ENCODE peak calls at places on chromosomes 11 and 22, in five cellular contexts. C is spleen, N is H1, P is prostate gland, S is A549. K is an unnamed sample.
A peak's percentile ranks its signal among the peaks of the same experiment; 100 is the strongest.

GRCh38 chr11:70078796-70079616 is 889 bp downstream of the ANO1 start:
- DNase-seq in S (no peak), P (no peak), C (peak; percentile 62), N (no peak), K (no peak)

GRCh38 chr11:1953489-1954284 is 6.6 kb downstream of the MRPL23 start:
- DNase-seq in P (peak; percentile 3), N (no peak), C (peak; percentile 77), S (no peak), K (no peak)

GRCh38 chr11:4704790-4705334 is 278 bp downstream of the MMP26 start:
- DNase-seq in N (no peak), C (no peak), P (no peak), S (no peak), K (no peak)

GRCh38 chr22:19470010-19470409 is 9.0 kb downstream of the UFD1 start:
- DNase-seq in N (no peak), P (no peak), S (no peak), C (no peak), K (no peak)

GRCh38 chr11:1858154-1858553 is 5.3 kb downstream of the LSP1 start:
- DNase-seq in P (no peak), C (peak; percentile 81), N (no peak), S (no peak), K (no peak)

GRCh38 chr11:57237204-57237681 is at the start of gene APLNR:
- DNase-seq in C (no peak), P (no peak), S (no peak), N (no peak), K (no peak)

GRCh38 chr22:50473088-50473487 is 1.7 kb downstream of the SBF1 start:
- DNase-seq in N (no peak), P (no peak), C (peak; percentile 79), S (peak; percentile 41), K (peak; percentile 42)

GRCh38 chr11:8219257-8220021 is 44.2 kb downstream of the LMO1 start:
- DNase-seq in C (no peak), P (no peak), N (no peak), S (peak; percentile 70), K (peak; percentile 66)

GRCh38 chr11:114166897-114167323 is 107.4 kb downstream of the ZBTB16 start:
- DNase-seq in N (no peak), S (no peak), P (peak; percentile 77), C (no peak), K (peak; percentile 55)

GRCh38 chr11:35619030-35619753 is 932 bp downstream of the FJX1 start:
- DNase-seq in P (no peak), C (peak; percentile 74), N (no peak), S (peak; percentile 77), K (peak; percentile 45)

GRCh38 chr22:42151924-42152635 is 21.5 kb upstream of the CYP2D6 start:
- DNase-seq in C (no peak), P (no peak), N (no peak), S (no peak), K (no peak)

GRCh38 chr11:26993965-26994446 is at the start of gene FIBIN:
- DNase-seq in P (no peak), N (no peak), S (no peak), C (peak; percentile 72), K (peak; percentile 15)

GRCh38 chr11:113505046-113505445 is 29.8 kb upstream of the DRD2 start:
- DNase-seq in S (no peak), N (no peak), P (no peak), C (no peak), K (no peak)

GRCh38 chr22:50303848-50304527 is 3.5 kb downstream of the PLXNB2 start:
- DNase-seq in N (no peak), C (no peak), S (peak; percentile 58), P (peak; percentile 52), K (peak; percentile 54)

GRCh38 chr11:33449798-33450197 is 192.6 kb downstream of the HIPK3 start:
- DNase-seq in S (peak; percentile 55), C (no peak), N (no peak), P (no peak), K (no peak)

GRCh38 chr11:88849368-88849767 is 216.4 kb downstream of the GRM5 start:
- DNase-seq in N (no peak), P (no peak), C (no peak), S (no peak), K (no peak)

GRCh38 chr11:62976109-62976508 is 8.7 kb downstream of the SLC22A6 start:
- DNase-seq in N (no peak), C (no peak), S (peak; percentile 22), P (no peak), K (no peak)

GRCh38 chr11:132610216-132610615 is 922.1 kb downstream of the OPCML start:
- DNase-seq in C (no peak), N (no peak), P (no peak), S (no peak), K (no peak)

GRCh38 chr11:33454264-33454663 is 197.1 kb downstream of the HIPK3 start:
- DNase-seq in P (no peak), C (no peak), N (no peak), S (no peak), K (no peak)

GRCh38 chr11:57647960-57648776 is 1.5 kb downstream of the YPEL4 start:
- DNase-seq in S (no peak), C (no peak), P (no peak), N (no peak), K (no peak)

GRCh38 chr11:34160791-34161190 is 55.4 kb downstream of the NAT10 start:
- DNase-seq in S (no peak), N (no peak), C (no peak), P (no peak), K (no peak)

GRCh38 chr11:115548878-115549528 is 44.8 kb upstream of the CADM1 start:
- DNase-seq in C (no peak), N (peak; percentile 79), S (peak; percentile 62), P (no peak), K (peak; percentile 65)

GRCh38 chr11:32395127-32395526 is 40.2 kb downstream of the WT1 start:
- DNase-seq in P (no peak), N (no peak), S (no peak), C (no peak), K (no peak)

GRCh38 chr11:132125855-132126841 is 755.7 kb downstream of the NTM start:
- DNase-seq in N (no peak), C (no peak), S (no peak), P (no peak), K (no peak)

GRCh38 chr22:21755855-21756284 is 20.3 kb upstream of the YPEL1 start:
- DNase-seq in C (no peak), N (no peak), P (no peak), S (no peak), K (no peak)

GRCh38 chr11:118161786-118162185 is 9.2 kb upstream of the SCN4B start:
- DNase-seq in P (no peak), C (no peak), N (no peak), S (no peak), K (no peak)

GRCh38 chr11:83441596-83441995 is 155.4 kb upstream of the CCDC90B start:
- DNase-seq in C (no peak), N (no peak), S (no peak), P (no peak), K (no peak)

DNA sequence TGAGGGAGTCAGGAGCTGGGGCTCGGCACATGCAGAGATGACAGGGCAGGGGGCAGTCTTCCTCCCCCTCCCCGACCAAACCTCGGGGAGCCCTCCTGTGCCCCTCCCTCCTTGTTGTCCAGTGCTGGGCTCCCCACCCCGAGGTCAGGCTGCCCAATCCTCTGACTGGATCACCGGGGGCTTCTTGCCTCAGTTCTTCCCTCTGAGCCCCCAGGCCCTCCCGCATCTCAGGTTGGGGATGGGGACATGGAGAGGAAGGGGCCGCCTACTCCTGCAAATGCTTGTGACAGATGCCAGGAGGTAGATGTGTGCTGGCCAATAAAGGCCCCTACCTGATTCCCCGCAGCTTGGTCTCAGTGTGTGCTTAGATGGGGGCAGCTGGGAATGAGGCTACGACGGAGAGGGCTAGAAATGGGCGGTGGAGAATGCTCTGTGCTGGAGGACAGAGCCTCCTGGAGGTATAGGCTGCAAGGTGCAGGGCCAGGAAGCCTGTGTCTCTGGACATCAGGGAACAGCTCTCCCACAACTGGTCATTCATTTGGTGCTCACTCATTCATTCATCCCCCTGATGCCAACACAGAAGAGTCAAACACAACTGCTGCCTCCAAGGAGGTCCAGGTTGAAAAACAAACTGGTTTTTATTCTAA is 8.4 kb downstream of the RHBDD3 start:
- DNase-seq in N (no peak), S (peak; percentile 29), C (no peak), P (no peak), K (no peak)
- TF ChIP-seq CTCF in N (peak; percentile 67), S (no peak), C (no peak), P (no peak), K (no peak)

DNA sequence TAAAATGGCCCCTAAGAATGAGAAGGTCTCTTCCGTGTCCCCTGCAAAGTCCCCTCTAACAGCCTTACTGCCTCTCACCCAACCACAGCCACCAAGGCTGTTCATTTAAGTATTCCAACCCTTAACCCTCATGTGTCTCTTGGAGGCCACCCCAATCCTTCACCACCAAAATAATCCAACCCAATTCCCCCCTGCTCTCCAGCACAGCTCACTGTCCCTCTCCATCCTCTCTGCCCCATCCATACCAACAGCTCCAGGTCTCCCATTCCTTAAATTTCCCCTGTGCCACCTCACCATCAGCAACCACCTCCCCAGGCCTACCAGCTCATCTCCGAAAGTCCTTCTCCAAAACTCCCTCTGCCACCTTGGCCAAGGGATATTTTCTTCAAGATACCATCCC is 1.4 kb downstream of the FAM168A start:
- DNase-seq in S (no peak), C (no peak), P (no peak), N (no peak), K (no peak)
- H3K4me3 ChIP-seq in S (no peak overlapping the region), C (peak overlapping the region; percentile 85), P (no peak overlapping the region), N (peak overlapping the region; percentile 90), K (no peak overlapping the region)

DNA sequence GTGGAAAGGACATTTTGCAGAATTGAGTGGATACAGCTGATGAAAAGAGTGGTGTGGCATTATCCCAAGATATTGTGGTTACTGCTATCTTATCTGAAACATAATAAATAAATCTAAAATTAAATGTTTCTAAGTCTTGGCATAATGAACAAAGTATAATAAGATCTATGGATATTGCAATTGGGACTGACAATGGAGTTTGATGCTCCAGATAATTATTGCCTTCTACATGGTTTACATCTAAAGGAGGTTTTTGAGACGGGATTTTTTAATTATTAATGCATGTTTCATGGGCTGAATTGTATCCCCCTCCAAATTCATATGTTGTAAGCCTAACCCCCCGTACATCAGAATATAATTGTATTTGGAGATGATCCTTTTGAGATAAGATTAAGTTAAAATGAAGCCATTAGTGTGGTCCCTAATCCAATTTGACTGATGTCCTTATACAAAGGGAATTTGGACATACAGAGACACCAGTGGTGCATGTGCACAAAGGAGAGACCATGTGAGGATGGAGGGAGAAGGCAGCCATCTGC is 198.5 kb downstream of the MSANTD4 start:
- DNase-seq in N (no peak), C (no peak), S (no peak), P (no peak), K (no peak)
- TF ChIP-seq POLR2A in N (no peak), C (no peak), S (no peak), P (no peak), K (no peak)

DNA sequence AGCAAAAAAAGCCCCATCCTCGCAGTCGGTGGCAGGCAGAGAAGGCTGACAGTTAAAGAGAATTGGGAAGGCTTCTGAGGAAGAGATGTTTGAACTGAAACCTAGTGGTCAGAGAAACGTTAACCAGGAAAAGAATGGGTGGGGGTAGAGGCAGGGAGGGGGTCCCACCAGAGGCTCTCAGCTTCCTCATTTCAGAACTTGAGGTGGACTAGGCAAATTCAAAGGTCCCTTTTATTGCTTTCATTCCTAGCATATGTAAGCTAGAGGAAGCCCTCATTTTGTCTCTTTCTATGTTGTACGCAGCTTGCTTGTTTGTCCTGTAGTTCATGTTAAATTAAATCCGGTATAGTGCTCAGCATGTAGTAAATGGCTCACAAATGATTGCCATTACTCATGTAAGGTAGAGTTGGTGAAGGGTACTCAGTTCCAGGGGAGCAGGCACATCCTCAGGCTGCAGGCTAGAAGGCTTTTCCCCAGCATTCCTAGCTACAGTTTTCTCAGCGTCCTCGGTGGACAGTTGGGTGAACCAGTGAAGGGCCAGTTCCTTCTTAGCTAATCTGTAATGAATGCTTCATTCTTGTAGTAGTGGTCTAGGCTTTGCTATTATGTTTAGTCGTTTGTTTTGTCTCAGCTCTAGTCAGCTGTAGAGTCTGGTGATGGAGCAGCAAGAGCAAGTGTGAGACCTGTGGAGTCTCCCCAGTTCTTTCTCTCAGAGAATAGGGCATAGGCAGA is 58.6 kb downstream of the UVRAG start:
- DNase-seq in P (no peak), S (no peak), C (no peak), N (no peak), K (no peak)
- TF ChIP-seq CTCF in P (no peak), S (no peak), C (no peak), N (no peak), K (no peak)

K was measured in body of pancreas.